ENCODE peak calls at places on chromosomes 4 and X, in four cellular contexts. W is endodermal cell, D is esophagus squamous epithelium, I is fibroblast of lung. E is an unnamed sample.

GRCh38 chr4:156006192-156006591 is 52.5 kb upstream of the CTSO start:
- DNase-seq in D (no peak), I (no peak), W (no peak), E (no peak)

GRCh38 chrX:40171513-40172168 is 73.9 kb upstream of the BCOR start:
- DNase-seq in W (peak), D (no peak), I (no peak), E (peak)

GRCh38 chr4:120771907-120772306 is 150.6 kb downstream of the PRDM5 start:
- DNase-seq in I (no peak), W (peak), D (no peak), E (no peak)

GRCh38 chr4:184815046-184815877 is 10.5 kb downstream of the ACSL1 start:
- DNase-seq in I (peak), D (peak), W (peak), E (peak)

GRCh38 chrX:15358533-15358932 is 23.2 kb upstream of the PIGA start:
- DNase-seq in W (no peak), I (no peak), D (no peak), E (no peak)

GRCh38 chrX:76433219-76433618 is 5.7 kb downstream of the MAGEE1 start:
- DNase-seq in W (no peak), I (no peak), D (no peak), E (no peak)

GRCh38 chrX:143082537-143082936 is 56.8 kb downstream of the SPANXN4 start:
- DNase-seq in W (no peak), I (no peak), D (no peak), E (no peak)

GRCh38 chr4:83074086-83074704 is 39.2 kb downstream of the COPS4 start:
- DNase-seq in W (peak), D (no peak), I (peak), E (peak)

GRCh38 chr4:147361726-147362125 is 119.2 kb upstream of the EDNRA start:
- DNase-seq in W (no peak), I (peak), D (no peak), E (peak)

DNA sequence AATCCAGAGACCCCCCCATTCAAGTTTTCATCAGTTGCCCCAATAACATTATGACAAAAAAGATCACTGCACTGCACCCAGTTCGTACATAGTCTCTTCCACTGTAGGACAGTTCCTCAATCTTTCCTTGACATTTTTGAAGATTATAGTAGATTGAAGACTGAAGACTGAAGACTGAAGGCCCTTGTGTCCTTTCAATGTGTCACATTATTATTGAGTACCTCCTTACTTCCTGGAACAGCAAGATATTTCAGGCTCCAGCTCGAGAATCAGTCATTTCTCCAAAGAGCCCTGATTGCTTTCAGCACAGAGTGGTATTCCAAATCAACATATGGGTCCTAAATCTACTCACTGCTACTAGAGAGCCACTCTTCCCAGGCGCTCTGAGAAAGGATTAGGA is 75.0 kb downstream of the MANBA start:
- DNase-seq in W (no peak), I (no peak), D (no peak), E (no peak)
- TF ChIP-seq CTCF in W (no peak), I (no peak), D (no peak), E (no peak)

GRCh38 chrX:9628779-9629493 is 136.7 kb downstream of the GPR143 start:
- DNase-seq in W (no peak), I (no peak), D (no peak), E (no peak)

GRCh38 chrX:9622128-9622527 is 143.5 kb downstream of the GPR143 start:
- DNase-seq in W (no peak), I (no peak), D (no peak), E (no peak)

GRCh38 chrX:9627827-9628406 is 137.7 kb downstream of the GPR143 start:
- DNase-seq in D (no peak), W (no peak), I (peak), E (peak)

GRCh38 chrX:9626379-9626778 is 139.3 kb downstream of the GPR143 start:
- DNase-seq in W (no peak), D (no peak), I (no peak), E (no peak)
- TF ChIP-seq CTCF in W (no peak), D (no peak), I (no peak), E (no peak)

GRCh38 chr4:11765849-11766453 is 337.3 kb upstream of the HS3ST1 start:
- DNase-seq in W (peak), D (no peak), I (peak), E (no peak)
- TF ChIP-seq CTCF in W (peak), D (peak), I (peak), E (peak)

DNA sequence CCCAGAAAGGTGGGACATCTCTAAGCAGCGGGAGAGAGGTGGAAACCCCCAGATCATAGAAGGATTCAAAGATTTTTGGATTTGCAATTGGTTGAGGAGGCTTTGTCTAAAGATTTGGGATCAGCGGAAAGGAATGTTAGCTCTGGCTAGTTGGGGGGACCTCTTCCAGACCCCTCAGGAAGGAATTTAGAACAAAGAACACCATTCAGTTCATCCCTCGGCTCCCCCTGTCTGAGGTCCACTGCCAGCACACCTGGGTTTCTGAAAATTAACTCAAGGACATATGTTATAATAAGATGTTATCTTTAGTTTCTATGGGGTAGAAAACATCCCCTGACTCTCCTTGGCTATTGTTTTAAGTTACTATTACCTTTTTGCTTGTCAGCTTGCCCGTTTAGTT is 163.6 kb downstream of the CEP135 start:
- DNase-seq in D (no peak), I (no peak), W (peak), E (no peak)
- TF ChIP-seq CTCF in D (no peak), I (no peak), W (peak), E (no peak)

DNA sequence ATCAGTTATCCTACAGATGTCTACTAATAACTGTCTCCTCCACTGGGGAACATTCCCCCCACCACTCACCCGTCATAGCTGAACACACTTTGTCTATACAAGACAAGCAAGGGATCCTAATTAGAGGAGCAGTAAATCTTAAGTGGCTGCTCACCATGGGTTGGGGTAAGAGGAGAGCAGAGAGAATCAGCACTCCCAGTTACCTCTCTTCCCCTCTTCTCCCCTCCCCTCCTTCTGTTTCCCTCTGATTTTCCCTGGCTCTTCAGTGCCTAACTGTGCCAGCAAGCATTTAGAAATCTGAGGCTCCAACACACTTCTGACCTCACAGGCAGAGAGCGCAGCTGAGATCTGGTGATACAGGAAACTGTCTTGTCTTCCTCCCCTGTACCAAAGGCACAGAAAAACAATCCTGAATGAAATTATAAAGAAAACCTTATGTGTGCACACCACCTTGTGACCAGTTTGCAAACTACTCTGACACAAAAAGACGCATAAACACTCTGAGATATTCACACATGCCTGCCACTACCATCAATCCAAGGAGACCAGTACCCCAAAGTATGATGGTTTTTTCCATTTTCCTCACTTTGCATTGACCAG is 82.5 kb upstream of the SMIM10 start:
- DNase-seq in D (no peak), W (no peak), I (peak), E (peak)
- TF ChIP-seq CTCF in D (no peak), W (peak), I (no peak), E (peak)

GRCh38 chrX:104486691-104487090 is 79.3 kb upstream of the IL1RAPL2 start:
- DNase-seq in I (no peak), D (no peak), W (no peak), E (no peak)

GRCh38 chrX:104482757-104483156 is 83.2 kb upstream of the IL1RAPL2 start:
- DNase-seq in D (no peak), I (no peak), W (no peak), E (no peak)
- TF ChIP-seq CTCF in D (no peak), I (no peak), W (peak), E (peak)

DNA sequence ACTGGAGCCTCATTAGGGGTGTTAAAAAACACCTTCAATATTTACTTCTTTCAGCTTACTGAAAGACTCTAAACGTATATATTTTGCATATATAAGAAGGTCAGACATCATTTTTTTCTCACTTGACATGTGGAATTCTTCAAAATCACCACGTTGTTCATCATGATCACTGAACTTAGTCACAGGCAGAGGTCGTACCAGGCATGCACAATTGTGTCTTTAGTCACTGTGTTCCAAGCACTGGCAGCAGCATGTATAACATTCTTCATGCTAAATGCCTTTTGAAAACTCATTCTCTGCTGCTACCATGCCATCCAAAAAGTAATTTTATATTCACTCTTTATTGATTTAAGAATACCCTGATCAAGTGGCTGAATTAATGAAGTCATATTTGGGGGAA is 229.3 kb upstream of the ARSJ start:
- DNase-seq in I (peak), W (no peak), D (no peak), E (peak)
- TF ChIP-seq CTCF in I (no peak), W (no peak), D (no peak), E (peak)

GRCh38 chr4:16887887-16888286 is 10.6 kb downstream of the LDB2 start:
- DNase-seq in W (no peak), I (no peak), D (no peak), E (no peak)

GRCh38 chr4:16889945-16890344 is 8.5 kb downstream of the LDB2 start:
- DNase-seq in W (no peak), I (no peak), D (no peak), E (no peak)

GRCh38 chr4:16883816-16884215 is 14.6 kb downstream of the LDB2 start:
- DNase-seq in I (no peak), W (no peak), D (no peak), E (no peak)

GRCh38 chr4:16881151-16881884 is 17.1 kb downstream of the LDB2 start:
- DNase-seq in I (no peak), W (no peak), D (no peak), E (no peak)

DNA sequence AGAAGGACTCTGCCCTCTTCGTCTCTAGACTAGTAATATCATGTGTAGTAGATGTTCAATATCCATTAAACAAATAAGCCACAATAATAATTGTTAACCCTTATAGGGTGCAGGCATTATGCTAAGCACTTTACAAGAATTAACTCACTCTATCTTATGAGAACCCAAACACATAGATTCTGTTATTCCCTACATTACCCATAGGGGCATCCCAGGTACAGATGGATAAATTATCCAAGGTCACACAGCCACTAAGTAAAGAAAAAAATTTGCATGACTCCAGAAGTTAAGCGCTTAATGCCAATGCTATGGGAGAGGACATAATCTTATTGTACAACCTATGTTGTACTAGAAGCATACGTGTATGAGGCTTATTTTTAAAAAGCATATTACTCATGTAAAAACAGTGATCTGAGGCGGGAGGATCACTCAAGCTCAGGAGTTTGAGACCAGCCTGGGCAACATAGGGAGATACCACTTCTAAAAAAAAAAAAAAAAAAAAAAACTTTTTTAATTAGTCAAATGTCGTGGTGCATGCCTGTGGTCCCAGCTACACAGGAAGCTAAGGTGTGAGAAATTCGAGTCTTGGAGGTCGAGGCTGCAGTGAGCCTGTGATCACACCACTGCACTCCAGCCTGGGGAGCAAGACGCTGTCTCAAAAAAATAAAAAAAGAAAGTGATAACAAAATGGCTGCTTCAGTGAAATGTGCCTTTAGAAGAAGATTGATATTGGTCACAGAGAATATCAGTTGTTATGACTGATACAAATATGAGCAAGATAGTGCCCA is 13.6 kb downstream of the LDB2 start:
- DNase-seq in W (no peak), D (no peak), I (no peak), E (no peak)
- TF ChIP-seq CTCF in W (peak), D (no peak), I (no peak), E (peak)